ENCODE peak calls at places on chromosome 2, in seven cellular contexts. One of them, this sample, is unnamed.

GRCh38 chr2:65055427-65056214 is 595 bp upstream of the CEP68 start:
- DNase-seq in NCI-H345: peak; percentile 77
- DNase-seq in esophagus squamous epithelium: no peak
- DNase-seq in stimulated activated CD8-positive, alpha-beta memory T cell treated with anti-CD3 and anti-CD28 coated beads, Interleukin-4, amount 100 ng/mL, for 24 hours: no peak
- DNase-seq in Ammon's horn: no peak
- DNase-seq in Kasumi-1: peak; percentile 75
- DNase-seq in endothelial cell: no peak
- DNase-seq in this sample: no peak

GRCh38 chr2:9815844-9816279 is 27.4 kb upstream of the TAF1B start:
- DNase-seq in NCI-H345: no peak
- DNase-seq in esophagus squamous epithelium: no peak
- DNase-seq in stimulated activated CD8-positive, alpha-beta memory T cell treated with anti-CD3 and anti-CD28 coated beads, Interleukin-4, amount 100 ng/mL, for 24 hours: no peak
- DNase-seq in Ammon's horn: no peak
- DNase-seq in Kasumi-1: no peak
- DNase-seq in endothelial cell: no peak
- DNase-seq in this sample: no peak

GRCh38 chr2:67462741-67463496 is 65.8 kb downstream of the ETAA1 start:
- DNase-seq in NCI-H345: peak; percentile 34
- DNase-seq in esophagus squamous epithelium: no peak
- DNase-seq in stimulated activated CD8-positive, alpha-beta memory T cell treated with anti-CD3 and anti-CD28 coated beads, Interleukin-4, amount 100 ng/mL, for 24 hours: no peak
- DNase-seq in Ammon's horn: no peak
- DNase-seq in Kasumi-1: no peak
- DNase-seq in endothelial cell: no peak
- DNase-seq in this sample: no peak

GRCh38 chr2:73985318-73986084 is 791 bp downstream of the TET3 start:
- DNase-seq in NCI-H345: peak; percentile 56
- DNase-seq in esophagus squamous epithelium: no peak
- DNase-seq in stimulated activated CD8-positive, alpha-beta memory T cell treated with anti-CD3 and anti-CD28 coated beads, Interleukin-4, amount 100 ng/mL, for 24 hours: peak; percentile 75
- DNase-seq in Ammon's horn: no peak
- DNase-seq in Kasumi-1: peak; percentile 89
- DNase-seq in endothelial cell: peak; percentile 53
- DNase-seq in this sample: peak; percentile 43

GRCh38 chr2:80111185-80111584 is 193.4 kb downstream of the LRRTM1 start:
- DNase-seq in NCI-H345: no peak
- DNase-seq in esophagus squamous epithelium: no peak
- DNase-seq in stimulated activated CD8-positive, alpha-beta memory T cell treated with anti-CD3 and anti-CD28 coated beads, Interleukin-4, amount 100 ng/mL, for 24 hours: no peak
- DNase-seq in Ammon's horn: no peak
- DNase-seq in Kasumi-1: no peak
- DNase-seq in endothelial cell: no peak
- DNase-seq in this sample: no peak

GRCh38 chr2:10196275-10196892 is 73.8 kb downstream of the RRM2 start:
- DNase-seq in NCI-H345: no peak
- DNase-seq in esophagus squamous epithelium: no peak
- DNase-seq in stimulated activated CD8-positive, alpha-beta memory T cell treated with anti-CD3 and anti-CD28 coated beads, Interleukin-4, amount 100 ng/mL, for 24 hours: no peak
- DNase-seq in Ammon's horn: peak; percentile 26
- DNase-seq in Kasumi-1: no peak
- DNase-seq in endothelial cell: no peak
- DNase-seq in this sample: peak; percentile 51

GRCh38 chr2:10226032-10226724 is 76.5 kb upstream of the HPCAL1 start:
- DNase-seq in NCI-H345: no peak
- DNase-seq in esophagus squamous epithelium: no peak
- DNase-seq in stimulated activated CD8-positive, alpha-beta memory T cell treated with anti-CD3 and anti-CD28 coated beads, Interleukin-4, amount 100 ng/mL, for 24 hours: no peak
- DNase-seq in Ammon's horn: no peak
- DNase-seq in Kasumi-1: no peak
- DNase-seq in endothelial cell: no peak
- DNase-seq in this sample: no peak

GRCh38 chr2:240232961-240233890 is 92.8 kb upstream of the OTOS start:
- DNase-seq in NCI-H345: peak; percentile 97
- DNase-seq in esophagus squamous epithelium: peak; percentile 26
- DNase-seq in stimulated activated CD8-positive, alpha-beta memory T cell treated with anti-CD3 and anti-CD28 coated beads, Interleukin-4, amount 100 ng/mL, for 24 hours: peak; percentile 52
- DNase-seq in Ammon's horn: peak; percentile 75
- DNase-seq in Kasumi-1: peak; percentile 10
- DNase-seq in endothelial cell: peak; percentile 88
- DNase-seq in this sample: peak; percentile 88

GRCh38 chr2:68251855-68252406 is 401 bp downstream of the PPP3R1 start:
- DNase-seq in NCI-H345: peak; percentile 56
- DNase-seq in esophagus squamous epithelium: no peak
- DNase-seq in stimulated activated CD8-positive, alpha-beta memory T cell treated with anti-CD3 and anti-CD28 coated beads, Interleukin-4, amount 100 ng/mL, for 24 hours: peak; percentile 28
- DNase-seq in Ammon's horn: no peak
- DNase-seq in Kasumi-1: no peak
- DNase-seq in endothelial cell: peak; percentile 57
- DNase-seq in this sample: peak; percentile 22

GRCh38 chr2:20487392-20488135 is 40.7 kb downstream of the RHOB start:
- DNase-seq in NCI-H345: no peak
- DNase-seq in esophagus squamous epithelium: no peak
- DNase-seq in stimulated activated CD8-positive, alpha-beta memory T cell treated with anti-CD3 and anti-CD28 coated beads, Interleukin-4, amount 100 ng/mL, for 24 hours: no peak
- DNase-seq in Ammon's horn: no peak
- DNase-seq in Kasumi-1: no peak
- DNase-seq in endothelial cell: no peak
- DNase-seq in this sample: no peak